ENCODE peak calls at places on chromosomes 11 and 22, in four cellular contexts. One of them, this sample, is unnamed.

GRCh38 chr11:76379811-76380160 is 1.1 kb downstream of the THAP12 start:
- DNase-seq in brain microvascular endothelial cell: no peak
- DNase-seq in upper lobe of left lung: no peak
- DNase-seq in suprapubic skin: no peak
- DNase-seq in this sample: no peak

GRCh38 chr11:83025267-83025704 is 46.4 kb downstream of the RAB30 start:
- DNase-seq in brain microvascular endothelial cell: no peak
- DNase-seq in upper lobe of left lung: no peak
- DNase-seq in suprapubic skin: no peak
- DNase-seq in this sample: no peak

GRCh38 chr22:27576815-27577564 is 224.6 kb downstream of the MN1 start:
- DNase-seq in brain microvascular endothelial cell: peak
- DNase-seq in upper lobe of left lung: no peak
- DNase-seq in suprapubic skin: no peak
- DNase-seq in this sample: no peak

GRCh38 chr11:78690588-78690987 is 115.9 kb upstream of the NARS2 start:
- DNase-seq in brain microvascular endothelial cell: no peak
- DNase-seq in upper lobe of left lung: no peak
- DNase-seq in suprapubic skin: no peak
- DNase-seq in this sample: no peak

GRCh38 chr11:64053699-64054098 is 18.0 kb downstream of the FLRT1 start:
- DNase-seq in brain microvascular endothelial cell: peak
- DNase-seq in upper lobe of left lung: no peak
- DNase-seq in suprapubic skin: no peak
- DNase-seq in this sample: no peak

GRCh38 chr11:94193288-94193687 is 64.6 kb downstream of the PANX1 start:
- DNase-seq in brain microvascular endothelial cell: peak
- DNase-seq in upper lobe of left lung: no peak
- DNase-seq in suprapubic skin: no peak
- DNase-seq in this sample: no peak

GRCh38 chr11:36456136-36456535 is 53.9 kb downstream of the TRAF6 start:
- DNase-seq in brain microvascular endothelial cell: no peak
- DNase-seq in upper lobe of left lung: no peak
- DNase-seq in suprapubic skin: no peak
- DNase-seq in this sample: peak

GRCh38 chr11:126415128-126415527 is 59.6 kb downstream of the ST3GAL4 start:
- DNase-seq in brain microvascular endothelial cell: no peak
- DNase-seq in upper lobe of left lung: peak
- DNase-seq in suprapubic skin: peak
- DNase-seq in this sample: no peak

DNA sequence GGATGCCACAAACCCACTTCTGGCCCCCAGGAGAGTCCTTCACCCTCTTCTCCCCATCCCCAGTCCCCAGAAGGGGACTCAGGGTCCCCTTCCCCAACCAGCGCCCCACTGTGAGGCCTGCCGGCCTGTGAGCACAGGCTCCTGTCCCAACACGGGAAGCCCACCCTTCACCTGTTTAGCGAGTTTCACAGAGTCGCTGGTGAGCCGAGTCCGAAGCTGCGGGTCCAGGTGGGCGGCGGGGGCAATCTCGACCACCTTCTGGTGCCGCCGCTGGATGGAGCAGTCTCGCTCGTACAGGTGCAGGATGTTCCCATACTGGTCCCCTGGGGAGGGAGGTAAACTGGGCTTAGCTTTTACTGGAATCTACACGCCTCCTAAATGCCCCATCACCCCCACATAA is 13.3 kb downstream of the LRFN4 start:
- DNase-seq in brain microvascular endothelial cell: no peak
- DNase-seq in upper lobe of left lung: no peak
- DNase-seq in suprapubic skin: no peak
- DNase-seq in this sample: no peak
- TF ChIP-seq CTCF in brain microvascular endothelial cell: no peak
- TF ChIP-seq CTCF in upper lobe of left lung: no peak
- TF ChIP-seq CTCF in suprapubic skin: no peak
- TF ChIP-seq CTCF in this sample: no peak

GRCh38 chr11:17353228-17354021 is 1.8 kb downstream of the NCR3LG1 start:
- DNase-seq in brain microvascular endothelial cell: peak
- DNase-seq in upper lobe of left lung: peak
- DNase-seq in suprapubic skin: peak
- DNase-seq in this sample: peak

GRCh38 chr11:17350455-17351170 is 987 bp upstream of the NCR3LG1 start:
- DNase-seq in brain microvascular endothelial cell: no peak
- DNase-seq in upper lobe of left lung: no peak
- DNase-seq in suprapubic skin: no peak
- DNase-seq in this sample: no peak

GRCh38 chr11:17351510-17352176 is at the start of gene NCR3LG1:
- DNase-seq in brain microvascular endothelial cell: peak
- DNase-seq in upper lobe of left lung: peak
- DNase-seq in suprapubic skin: peak
- DNase-seq in this sample: peak

GRCh38 chr11:17352925-17353227 is 1.3 kb downstream of the NCR3LG1 start:
- DNase-seq in brain microvascular endothelial cell: no peak
- DNase-seq in upper lobe of left lung: peak
- DNase-seq in suprapubic skin: no peak
- DNase-seq in this sample: no peak

DNA sequence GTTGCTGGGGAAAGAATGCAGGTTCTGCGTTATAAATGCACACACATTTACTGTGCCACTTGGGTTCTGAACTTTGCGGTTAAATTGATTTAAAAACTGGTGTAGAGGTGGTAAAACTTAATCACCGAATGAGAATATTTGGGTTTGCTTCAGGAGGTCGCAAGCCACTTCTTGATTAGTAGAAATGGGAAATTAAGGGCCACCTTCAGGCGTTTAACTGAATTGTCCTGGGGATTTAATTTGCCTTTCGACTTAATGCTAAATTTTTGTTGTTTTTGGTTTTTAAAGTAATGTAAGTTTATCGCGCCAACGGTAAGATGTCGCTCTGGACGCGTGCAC is 460 bp upstream of the NCR3LG1 start:
- DNase-seq in brain microvascular endothelial cell: no peak
- DNase-seq in upper lobe of left lung: no peak
- DNase-seq in suprapubic skin: no peak
- DNase-seq in this sample: no peak
- TF ChIP-seq CTCF in brain microvascular endothelial cell: no peak
- TF ChIP-seq CTCF in upper lobe of left lung: no peak
- TF ChIP-seq CTCF in suprapubic skin: no peak
- TF ChIP-seq CTCF in this sample: peak

GRCh38 chr11:128411149-128411548 is 176.2 kb downstream of the ETS1 start:
- DNase-seq in brain microvascular endothelial cell: no peak
- DNase-seq in upper lobe of left lung: no peak
- DNase-seq in suprapubic skin: no peak
- DNase-seq in this sample: no peak
- TF ChIP-seq CTCF in brain microvascular endothelial cell: no peak
- TF ChIP-seq CTCF in upper lobe of left lung: no peak
- TF ChIP-seq CTCF in suprapubic skin: no peak
- TF ChIP-seq CTCF in this sample: no peak

GRCh38 chr11:45341379-45341778 is 55.2 kb upstream of the SYT13 start:
- DNase-seq in brain microvascular endothelial cell: no peak
- DNase-seq in upper lobe of left lung: no peak
- DNase-seq in suprapubic skin: no peak
- DNase-seq in this sample: peak
- TF ChIP-seq CTCF in brain microvascular endothelial cell: no peak
- TF ChIP-seq CTCF in upper lobe of left lung: no peak
- TF ChIP-seq CTCF in suprapubic skin: no peak
- TF ChIP-seq CTCF in this sample: no peak

DNA sequence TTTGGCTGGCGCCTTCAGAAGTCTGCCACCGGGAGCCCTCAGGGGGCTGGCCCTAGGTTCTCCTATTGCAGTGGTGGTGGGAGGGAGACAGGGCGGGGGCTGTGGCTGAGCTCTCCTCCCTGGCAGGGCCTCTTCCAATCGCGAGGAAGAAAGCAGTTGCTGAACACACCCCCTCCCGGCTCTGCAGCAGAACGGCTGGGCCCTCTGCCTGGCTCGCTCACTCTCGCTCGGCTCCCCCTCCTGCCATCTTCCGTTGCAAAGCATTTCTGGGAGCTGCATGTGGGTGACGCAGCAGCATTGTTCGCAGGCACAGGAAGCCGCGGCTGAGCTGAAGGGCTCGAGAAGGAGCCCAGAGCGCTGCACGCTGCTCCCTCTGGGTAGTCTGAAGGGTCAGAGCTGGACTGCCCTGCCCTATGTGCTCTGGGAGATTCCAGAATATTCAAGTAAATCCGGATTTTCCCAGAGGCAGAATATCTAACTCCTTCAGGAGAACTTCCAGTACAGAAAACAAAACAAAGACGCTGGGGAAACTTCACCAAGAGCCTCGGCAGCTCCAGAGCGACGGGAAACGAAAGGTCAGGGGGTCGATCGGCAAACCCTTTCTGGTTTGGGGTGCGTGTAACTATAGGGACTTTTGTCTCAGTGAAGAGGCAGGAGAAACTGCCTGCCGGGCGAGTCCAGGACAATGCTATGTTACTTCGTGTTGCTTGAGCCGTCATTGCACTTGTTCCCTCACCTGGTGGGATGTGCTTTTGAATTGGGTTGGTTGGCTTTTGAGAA is 26.3 kb upstream of the GRK2 start:
- DNase-seq in brain microvascular endothelial cell: peak
- DNase-seq in upper lobe of left lung: peak
- DNase-seq in suprapubic skin: peak
- DNase-seq in this sample: peak
- TF ChIP-seq CTCF in brain microvascular endothelial cell: no peak
- TF ChIP-seq CTCF in upper lobe of left lung: peak
- TF ChIP-seq CTCF in suprapubic skin: no peak
- TF ChIP-seq CTCF in this sample: peak

GRCh38 chr11:3137486-3138177 is 27.5 kb downstream of the OSBPL5 start:
- DNase-seq in brain microvascular endothelial cell: no peak
- DNase-seq in upper lobe of left lung: no peak
- DNase-seq in suprapubic skin: no peak
- DNase-seq in this sample: no peak

GRCh38 chr11:3136542-3137455 is 28.3 kb downstream of the OSBPL5 start:
- DNase-seq in brain microvascular endothelial cell: no peak
- DNase-seq in upper lobe of left lung: no peak
- DNase-seq in suprapubic skin: peak
- DNase-seq in this sample: no peak

GRCh38 chr11:3134651-3135490 is 30.2 kb downstream of the OSBPL5 start:
- DNase-seq in brain microvascular endothelial cell: no peak
- DNase-seq in upper lobe of left lung: no peak
- DNase-seq in suprapubic skin: peak
- DNase-seq in this sample: no peak

GRCh38 chr11:3134218-3134621 is 30.9 kb downstream of the OSBPL5 start:
- DNase-seq in brain microvascular endothelial cell: no peak
- DNase-seq in upper lobe of left lung: no peak
- DNase-seq in suprapubic skin: peak
- DNase-seq in this sample: no peak

GRCh38 chr11:3135491-3136440 is 29.3 kb downstream of the OSBPL5 start:
- DNase-seq in brain microvascular endothelial cell: no peak
- DNase-seq in upper lobe of left lung: no peak
- DNase-seq in suprapubic skin: peak
- DNase-seq in this sample: no peak
- TF ChIP-seq CTCF in brain microvascular endothelial cell: no peak
- TF ChIP-seq CTCF in upper lobe of left lung: no peak
- TF ChIP-seq CTCF in suprapubic skin: no peak
- TF ChIP-seq CTCF in this sample: no peak

GRCh38 chr11:45723421-45723820 is 58.0 kb upstream of the CHST1 start:
- DNase-seq in brain microvascular endothelial cell: no peak
- DNase-seq in upper lobe of left lung: no peak
- DNase-seq in suprapubic skin: no peak
- DNase-seq in this sample: no peak

GRCh38 chr11:45724145-45724544 is 58.7 kb upstream of the CHST1 start:
- DNase-seq in brain microvascular endothelial cell: no peak
- DNase-seq in upper lobe of left lung: no peak
- DNase-seq in suprapubic skin: no peak
- DNase-seq in this sample: no peak

GRCh38 chr11:45725776-45726606 is 60.6 kb upstream of the CHST1 start:
- DNase-seq in brain microvascular endothelial cell: no peak
- DNase-seq in upper lobe of left lung: no peak
- DNase-seq in suprapubic skin: no peak
- DNase-seq in this sample: no peak

GRCh38 chr11:45725121-45725520 is 59.7 kb upstream of the CHST1 start:
- DNase-seq in brain microvascular endothelial cell: no peak
- DNase-seq in upper lobe of left lung: no peak
- DNase-seq in suprapubic skin: no peak
- DNase-seq in this sample: no peak

DNA sequence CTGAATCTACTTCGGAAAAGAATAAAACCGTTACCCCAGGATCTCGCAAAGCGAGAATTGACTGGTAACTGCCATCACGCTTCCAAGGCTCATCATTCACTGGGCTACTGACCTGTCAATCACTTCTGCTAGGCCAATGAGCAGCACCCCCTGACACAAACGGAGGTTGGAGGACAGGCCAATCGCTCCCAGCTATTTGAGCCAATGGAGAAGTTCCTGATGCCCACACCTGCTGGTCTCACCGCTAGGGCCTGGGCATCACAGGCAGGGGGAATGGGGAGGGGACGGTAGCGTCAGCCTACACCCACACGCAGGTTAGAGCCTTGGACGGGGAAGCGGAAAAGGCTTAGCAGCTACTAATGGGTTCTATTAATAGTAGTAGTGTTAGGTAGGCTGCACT is 56.7 kb upstream of the CHST1 start:
- DNase-seq in brain microvascular endothelial cell: no peak
- DNase-seq in upper lobe of left lung: no peak
- DNase-seq in suprapubic skin: no peak
- DNase-seq in this sample: no peak
- TF ChIP-seq CTCF in brain microvascular endothelial cell: no peak
- TF ChIP-seq CTCF in upper lobe of left lung: no peak
- TF ChIP-seq CTCF in suprapubic skin: no peak
- TF ChIP-seq CTCF in this sample: no peak

GRCh38 chr22:32474635-32475427 is at the start of gene FBXO7:
- DNase-seq in brain microvascular endothelial cell: peak
- DNase-seq in upper lobe of left lung: peak
- DNase-seq in suprapubic skin: peak
- DNase-seq in this sample: peak
- TF ChIP-seq CTCF in brain microvascular endothelial cell: peak
- TF ChIP-seq CTCF in upper lobe of left lung: peak
- TF ChIP-seq CTCF in suprapubic skin: peak
- TF ChIP-seq CTCF in this sample: peak

GRCh38 chr11:44738791-44739190 is 12.0 kb downstream of the TSPAN18 start:
- DNase-seq in brain microvascular endothelial cell: no peak
- DNase-seq in upper lobe of left lung: no peak
- DNase-seq in suprapubic skin: no peak
- DNase-seq in this sample: no peak

GRCh38 chr11:44734982-44735381 is 8.2 kb downstream of the TSPAN18 start:
- DNase-seq in brain microvascular endothelial cell: no peak
- DNase-seq in upper lobe of left lung: no peak
- DNase-seq in suprapubic skin: no peak
- DNase-seq in this sample: no peak

GRCh38 chr11:44733877-44734276 is 7.1 kb downstream of the TSPAN18 start:
- DNase-seq in brain microvascular endothelial cell: no peak
- DNase-seq in upper lobe of left lung: no peak
- DNase-seq in suprapubic skin: no peak
- DNase-seq in this sample: no peak

GRCh38 chr11:44737686-44738085 is 10.9 kb downstream of the TSPAN18 start:
- DNase-seq in brain microvascular endothelial cell: no peak
- DNase-seq in upper lobe of left lung: no peak
- DNase-seq in suprapubic skin: no peak
- DNase-seq in this sample: no peak

GRCh38 chr11:44737222-44737621 is 10.5 kb downstream of the TSPAN18 start:
- DNase-seq in brain microvascular endothelial cell: no peak
- DNase-seq in upper lobe of left lung: no peak
- DNase-seq in suprapubic skin: no peak
- DNase-seq in this sample: no peak
- TF ChIP-seq CTCF in brain microvascular endothelial cell: no peak
- TF ChIP-seq CTCF in upper lobe of left lung: no peak
- TF ChIP-seq CTCF in suprapubic skin: no peak
- TF ChIP-seq CTCF in this sample: no peak